ENCODE peak calls at places on chromosomes 2 and 18, in eight cellular contexts. One of them, this sample, is unnamed.

GRCh38 chr2:119367472-119368099 is 809 bp downstream of the DBI start:
- DNase-seq in non-pigmented ciliary epithelial cell: no peak
- DNase-seq in epithelial cell of esophagus: peak
- DNase-seq in activated CD4-positive, alpha-beta T cell treated with anti-CD3 and anti-CD28 coated beads for 1 hour: peak
- DNase-seq in sciatic nerve: peak
- DNase-seq in pancreas: peak
- DNase-seq in foreskin fibroblast: peak
- DNase-seq in ureter: peak
- DNase-seq in this sample: peak

GRCh38 chr2:19461504-19461903 is 103.1 kb upstream of the OSR1 start:
- DNase-seq in activated CD4-positive, alpha-beta T cell treated with anti-CD3 and anti-CD28 coated beads for 1 hour: no peak
- DNase-seq in foreskin fibroblast: no peak
- DNase-seq in epithelial cell of esophagus: no peak
- DNase-seq in ureter: no peak
- DNase-seq in non-pigmented ciliary epithelial cell: no peak
- DNase-seq in sciatic nerve: no peak
- DNase-seq in pancreas: no peak
- DNase-seq in this sample: no peak

GRCh38 chr2:238513346-238513745 is 86.6 kb downstream of the ASB1 start:
- DNase-seq in epithelial cell of esophagus: peak
- DNase-seq in sciatic nerve: no peak
- DNase-seq in ureter: no peak
- DNase-seq in foreskin fibroblast: peak
- DNase-seq in pancreas: peak
- DNase-seq in activated CD4-positive, alpha-beta T cell treated with anti-CD3 and anti-CD28 coated beads for 1 hour: no peak
- DNase-seq in non-pigmented ciliary epithelial cell: no peak
- DNase-seq in this sample: no peak

GRCh38 chr2:152811916-152812315 is 93.5 kb downstream of the ARL6IP6 start:
- DNase-seq in sciatic nerve: no peak
- DNase-seq in ureter: no peak
- DNase-seq in activated CD4-positive, alpha-beta T cell treated with anti-CD3 and anti-CD28 coated beads for 1 hour: no peak
- DNase-seq in non-pigmented ciliary epithelial cell: no peak
- DNase-seq in pancreas: no peak
- DNase-seq in foreskin fibroblast: no peak
- DNase-seq in epithelial cell of esophagus: no peak
- DNase-seq in this sample: no peak

GRCh38 chr18:55100817-55101457 is 141.7 kb upstream of the CCDC68 start:
- DNase-seq in non-pigmented ciliary epithelial cell: no peak
- DNase-seq in sciatic nerve: no peak
- DNase-seq in pancreas: no peak
- DNase-seq in epithelial cell of esophagus: peak
- DNase-seq in activated CD4-positive, alpha-beta T cell treated with anti-CD3 and anti-CD28 coated beads for 1 hour: no peak
- DNase-seq in foreskin fibroblast: peak
- DNase-seq in ureter: no peak
- DNase-seq in this sample: no peak

GRCh38 chr2:241248897-241249296 is 60.4 kb downstream of the ANO7 start:
- DNase-seq in foreskin fibroblast: no peak
- DNase-seq in non-pigmented ciliary epithelial cell: no peak
- DNase-seq in activated CD4-positive, alpha-beta T cell treated with anti-CD3 and anti-CD28 coated beads for 1 hour: no peak
- DNase-seq in epithelial cell of esophagus: no peak
- DNase-seq in sciatic nerve: no peak
- DNase-seq in pancreas: peak
- DNase-seq in ureter: no peak
- DNase-seq in this sample: no peak

GRCh38 chr18:47149457-47150028 is 757 bp downstream of the HDHD2 start:
- DNase-seq in ureter: no peak
- DNase-seq in foreskin fibroblast: peak
- DNase-seq in sciatic nerve: no peak
- DNase-seq in activated CD4-positive, alpha-beta T cell treated with anti-CD3 and anti-CD28 coated beads for 1 hour: no peak
- DNase-seq in non-pigmented ciliary epithelial cell: no peak
- DNase-seq in pancreas: no peak
- DNase-seq in epithelial cell of esophagus: peak
- DNase-seq in this sample: no peak

GRCh38 chr2:174663572-174663971 is 66.0 kb upstream of the WIPF1 start:
- DNase-seq in sciatic nerve: no peak
- DNase-seq in foreskin fibroblast: peak
- DNase-seq in activated CD4-positive, alpha-beta T cell treated with anti-CD3 and anti-CD28 coated beads for 1 hour: no peak
- DNase-seq in ureter: no peak
- DNase-seq in non-pigmented ciliary epithelial cell: no peak
- DNase-seq in epithelial cell of esophagus: no peak
- DNase-seq in pancreas: no peak
- DNase-seq in this sample: no peak

GRCh38 chr2:142966281-142966680 is 88.8 kb downstream of the KYNU start:
- DNase-seq in sciatic nerve: no peak
- DNase-seq in non-pigmented ciliary epithelial cell: no peak
- DNase-seq in epithelial cell of esophagus: no peak
- DNase-seq in pancreas: no peak
- DNase-seq in activated CD4-positive, alpha-beta T cell treated with anti-CD3 and anti-CD28 coated beads for 1 hour: no peak
- DNase-seq in ureter: no peak
- DNase-seq in foreskin fibroblast: peak
- DNase-seq in this sample: no peak

GRCh38 chr2:222669353-222669752 is 2.1 kb upstream of the MOGAT1 start:
- DNase-seq in non-pigmented ciliary epithelial cell: no peak
- DNase-seq in pancreas: no peak
- DNase-seq in activated CD4-positive, alpha-beta T cell treated with anti-CD3 and anti-CD28 coated beads for 1 hour: no peak
- DNase-seq in sciatic nerve: no peak
- DNase-seq in foreskin fibroblast: peak
- DNase-seq in ureter: no peak
- DNase-seq in epithelial cell of esophagus: peak
- DNase-seq in this sample: no peak

GRCh38 chr2:241774419-241775222 is 2.0 kb upstream of the GAL3ST2 start:
- DNase-seq in ureter: peak
- DNase-seq in sciatic nerve: peak
- DNase-seq in activated CD4-positive, alpha-beta T cell treated with anti-CD3 and anti-CD28 coated beads for 1 hour: no peak
- DNase-seq in foreskin fibroblast: peak
- DNase-seq in epithelial cell of esophagus: peak
- DNase-seq in pancreas: no peak
- DNase-seq in non-pigmented ciliary epithelial cell: peak
- DNase-seq in this sample: no peak

This sample was measured in naive B cell.